ENCODE peak calls at places on chromosomes 1 and 21, in nine cellular contexts. P, F, Q, I, V, Y, T, D and Z are unnamed samples.

GRCh38 chr21:17003221-17003620 is 509.6 kb upstream of the CXADR start:
- DNase-seq in D (peak; percentile 3), P (no peak), Y (no peak), Q (no peak), F (no peak), I (peak; percentile 60), V (no peak), T (no peak), Z (no peak)

GRCh38 chr21:40809673-40810072 is 37.3 kb downstream of the DSCAM start:
- DNase-seq in F (no peak), V (no peak), Y (no peak), Q (no peak), D (no peak), I (no peak), T (no peak), P (no peak), Z (no peak)

GRCh38 chr1:212774584-212774983 is 17.0 kb downstream of the NSL1 start:
- DNase-seq in F (no peak), P (no peak), V (no peak), D (no peak), I (no peak), Y (no peak), Q (no peak), T (no peak), Z (no peak)

GRCh38 chr1:77498918-77499317 is 183.5 kb downstream of the ZZZ3 start:
- DNase-seq in P (no peak), V (no peak), I (peak; percentile 15), Q (no peak), F (no peak), T (no peak), Y (no peak), D (no peak), Z (no peak)

GRCh38 chr1:224343679-224344078 is 13.0 kb upstream of the CNIH4 start:
- DNase-seq in D (no peak), I (no peak), T (no peak), P (no peak), Q (no peak), V (no peak), Y (no peak), F (no peak), Z (no peak)

GRCh38 chr1:90993245-90993644 is 28.6 kb downstream of the ZNF644 start:
- DNase-seq in Q (no peak), D (peak; percentile 29), F (no peak), T (no peak), V (no peak), P (no peak), I (no peak), Y (no peak), Z (no peak)

GRCh38 chr1:100134872-100135271 is 1.9 kb downstream of the TRMT13 start:
- DNase-seq in F (no peak), P (no peak), Y (no peak), D (no peak), Q (no peak), T (no peak), I (peak; percentile 25), V (no peak), Z (no peak)

GRCh38 chr1:32266926-32267645 is 16.0 kb downstream of the LCK start:
- DNase-seq in D (no peak), F (no peak), V (no peak), Q (no peak), T (no peak), I (peak; percentile 66), Y (no peak), P (no peak), Z (no peak)

GRCh38 chr1:178910023-178910422 is 39.1 kb upstream of the ANGPTL1 start:
- DNase-seq in Q (no peak), D (no peak), F (no peak), T (no peak), Y (no peak), V (no peak), P (no peak), I (no peak), Z (no peak)

GRCh38 chr1:170927955-170928850 is 7.1 kb upstream of the MROH9 start:
- DNase-seq in F (no peak), D (peak; percentile 19), P (no peak), V (no peak), Q (no peak), T (no peak), I (no peak), Y (peak; percentile 9), Z (no peak)

GRCh38 chr1:176110203-176110602 is 96.9 kb downstream of the COP1 start:
- DNase-seq in F (no peak), Y (no peak), V (no peak), I (peak; percentile 3), D (no peak), T (no peak), P (no peak), Q (no peak), Z (no peak)

GRCh38 chr1:198530964-198531363 is 9.5 kb downstream of the ATP6V1G3 start:
- DNase-seq in I (no peak), Y (peak; percentile 19), F (no peak), T (peak; percentile 80), Q (no peak), D (peak; percentile 4), V (no peak), P (no peak), Z (peak; percentile 17)

GRCh38 chr1:119742193-119742592 is 26.5 kb downstream of the HMGCS2 start:
- DNase-seq in F (no peak), V (no peak), Q (no peak), T (no peak), P (no peak), I (peak; percentile 67), Y (no peak), D (peak; percentile 25), Z (no peak)

GRCh38 chr1:155173478-155174333 is at the start of gene TRIM46:
- DNase-seq in Q (no peak), V (peak; percentile 75), I (peak; percentile 47), F (peak; percentile 53), T (peak; percentile 60), P (peak; percentile 71), Y (peak; percentile 72), D (peak; percentile 75), Z (peak; percentile 67)

GRCh38 chr1:47996406-47997226 is 569 bp downstream of the TRABD2B start:
- DNase-seq in Y (peak; percentile 58), T (no peak), P (no peak), D (no peak), F (no peak), I (no peak), Q (no peak), V (no peak), Z (no peak)

GRCh38 chr1:210448293-210448892 is 119.7 kb downstream of the HHAT start:
- DNase-seq in I (peak; percentile 76), T (peak; percentile 24), P (no peak), V (peak; percentile 54), D (peak; percentile 90), F (no peak), Q (no peak), Y (peak; percentile 65), Z (peak; percentile 55)

GRCh38 chr1:169949139-169949538 is 55.4 kb upstream of the SCYL3 start:
- DNase-seq in I (peak; percentile 24), P (no peak), D (no peak), Y (no peak), V (no peak), Q (no peak), T (no peak), F (no peak), Z (no peak)

GRCh38 chr1:110059133-110059863 is 11.2 kb downstream of the ALX3 start:
- DNase-seq in Y (no peak), V (no peak), I (no peak), P (no peak), D (no peak), Q (no peak), F (no peak), T (no peak), Z (no peak)

GRCh38 chr1:113141650-113142473 is 68.9 kb downstream of the LRIG2 start:
- DNase-seq in V (no peak), P (no peak), Q (no peak), I (peak; percentile 43), F (no peak), T (no peak), Y (no peak), D (no peak), Z (no peak)

GRCh38 chr1:207937204-207937603 is 26.3 kb upstream of the CD34 start:
- DNase-seq in Q (no peak), P (no peak), D (no peak), T (no peak), V (no peak), Y (no peak), F (no peak), I (peak; percentile 36), Z (no peak)

GRCh38 chr1:6474815-6475282 is 8.9 kb upstream of the TNFRSF25 start:
- DNase-seq in Y (no peak), I (no peak), T (no peak), Q (no peak), V (no peak), D (no peak), F (no peak), P (no peak), Z (no peak)

GRCh38 chr1:43525995-43526394 is 4.7 kb upstream of the PTPRF start:
- DNase-seq in P (no peak), F (no peak), D (no peak), Q (no peak), I (peak; percentile 76), V (no peak), T (no peak), Y (no peak), Z (no peak)

GRCh38 chr1:198165927-198166647 is 9.3 kb downstream of the NEK7 start:
- DNase-seq in P (no peak), Y (no peak), D (no peak), T (no peak), V (no peak), F (no peak), Q (no peak), I (no peak), Z (no peak)

GRCh38 chr1:58839147-58839795 is 55.4 kb upstream of the JUN start:
- DNase-seq in P (no peak), D (no peak), Y (no peak), Q (no peak), V (no peak), I (peak; percentile 35), T (no peak), F (no peak), Z (no peak)

GRCh38 chr21:31162827-31163226 is 124.6 kb upstream of the KRTAP19-8 start:
- DNase-seq in V (no peak), D (no peak), T (no peak), P (no peak), Y (no peak), F (no peak), I (peak; percentile 23), Q (no peak), Z (no peak)

GRCh38 chr1:29282924-29283803 is 46.8 kb downstream of the PTPRU start:
- DNase-seq in Y (peak; percentile 96), Q (no peak), P (no peak), F (no peak), T (no peak), D (peak; percentile 65), V (no peak), I (peak; percentile 40), Z (peak; percentile 96)

GRCh38 chr21:18468775-18469174 is 65.2 kb upstream of the TMPRSS15 start:
- DNase-seq in Y (no peak), Q (no peak), V (peak; percentile 4), T (no peak), D (no peak), F (no peak), P (no peak), I (no peak), Z (no peak)

GRCh38 chr1:158196461-158196860 is 15.8 kb downstream of the CD1D start:
- DNase-seq in I (no peak), Q (no peak), V (no peak), Y (no peak), P (no peak), T (no peak), D (no peak), F (no peak), Z (no peak)

GRCh38 chr1:2560299-2561073 is 4.3 kb downstream of the TNFRSF14 start:
- DNase-seq in V (no peak), P (no peak), F (no peak), Y (no peak), D (no peak), Q (no peak), I (no peak), T (no peak), Z (no peak)

GRCh38 chr1:30083800-30084464 is 639.5 kb downstream of the MATN1 start:
- DNase-seq in Y (no peak), I (peak; percentile 62), F (no peak), T (no peak), D (no peak), Q (peak; percentile 58), V (no peak), P (no peak), Z (no peak)

GRCh38 chr1:190303501-190303900 is 174.2 kb downstream of the BRINP3 start:
- DNase-seq in D (peak; percentile 84), Q (no peak), V (no peak), T (no peak), Y (no peak), I (no peak), P (no peak), F (no peak), Z (no peak)